ENCODE peak calls at places on chromosomes 13 and 19, in six cellular contexts. B, A, N, F, J and R are unnamed samples.

GRCh38 chr19:28074773-28075172 is 1138.2 kb downstream of the UQCRFS1 start:
- DNase-seq in B (no peak), A (no peak), N (no peak), F (no peak), J (no peak), R (no peak)

GRCh38 chr19:53621885-53622710 is 9.7 kb upstream of the DPRX start:
- DNase-seq in B (no peak), A (no peak), N (no peak), F (peak; percentile 56), J (no peak), R (no peak)

GRCh38 chr13:99416411-99417121 is 84.7 kb upstream of the TM9SF2 start:
- DNase-seq in B (no peak), A (no peak), N (no peak), F (no peak), J (no peak), R (no peak)

GRCh38 chr13:23715762-23716235 is 145.6 kb downstream of the TNFRSF19 start:
- DNase-seq in B (no peak), A (peak; percentile 74), N (peak; percentile 18), F (peak; percentile 62), J (no peak), R (no peak)

GRCh38 chr13:53170910-53171309 is 142.3 kb downstream of the OLFM4 start:
- DNase-seq in B (no peak), A (no peak), N (no peak), F (no peak), J (no peak), R (no peak)

GRCh38 chr19:49585023-49585422 is 3.9 kb downstream of the PRRG2 start:
- DNase-seq in B (no peak), A (peak; percentile 92), N (no peak), F (no peak), J (no peak), R (no peak)

GRCh38 chr13:45989607-45990006 is 62.9 kb downstream of the ZC3H13 start:
- DNase-seq in B (no peak), A (no peak), N (no peak), F (no peak), J (no peak), R (no peak)

GRCh38 chr19:46366620-46367277 is 19.9 kb downstream of the PPP5C start:
- DNase-seq in B (no peak), A (no peak), N (no peak), F (no peak), J (no peak), R (no peak)

GRCh38 chr13:44155422-44156293 is 218.0 kb upstream of the SERP2 start:
- DNase-seq in B (no peak), A (peak; percentile 38), N (no peak), F (no peak), J (peak; percentile 89), R (no peak)

GRCh38 chr13:113836917-113837553 is 26.8 kb downstream of the GAS6 start:
- DNase-seq in B (no peak), A (no peak), N (peak; percentile 33), F (no peak), J (no peak), R (no peak)

GRCh38 chr19:10309423-10309822 is at the start of gene ZGLP1:
- DNase-seq in B (peak; percentile 58), A (no peak), N (no peak), F (no peak), J (no peak), R (no peak)

GRCh38 chr19:12913871-12914690 is 5.0 kb downstream of the SYCE2 start:
- DNase-seq in B (no peak), A (no peak), N (no peak), F (peak; percentile 49), J (no peak), R (no peak)

GRCh38 chr13:31174018-31174417 is 12.3 kb upstream of the HSPH1 start:
- DNase-seq in B (no peak), A (no peak), N (no peak), F (peak; percentile 38), J (no peak), R (no peak)

GRCh38 chr13:96850538-96850937 is 143.7 kb downstream of the OXGR1 start:
- DNase-seq in B (no peak), A (no peak), N (no peak), F (no peak), J (no peak), R (no peak)

GRCh38 chr19:38893341-38893771 is 6.1 kb downstream of the SIRT2 start:
- DNase-seq in B (no peak), A (no peak), N (no peak), F (no peak), J (no peak), R (no peak)
- TF ChIP-seq POLR2AphosphoS5 in B (no peak), A (no peak), N (no peak), F (no peak), J (no peak), R (no peak)

GRCh38 chr13:25727250-25727649 is 324.6 kb downstream of the SHISA2 start:
- DNase-seq in B (no peak), A (no peak), N (no peak), F (no peak), J (no peak), R (no peak)
- H3K27ac ChIP-seq in B (no peak overlapping the region), A (no peak overlapping the region), N (no peak overlapping the region), F (no peak overlapping the region), J (no peak overlapping the region), R (no peak overlapping the region)

DNA sequence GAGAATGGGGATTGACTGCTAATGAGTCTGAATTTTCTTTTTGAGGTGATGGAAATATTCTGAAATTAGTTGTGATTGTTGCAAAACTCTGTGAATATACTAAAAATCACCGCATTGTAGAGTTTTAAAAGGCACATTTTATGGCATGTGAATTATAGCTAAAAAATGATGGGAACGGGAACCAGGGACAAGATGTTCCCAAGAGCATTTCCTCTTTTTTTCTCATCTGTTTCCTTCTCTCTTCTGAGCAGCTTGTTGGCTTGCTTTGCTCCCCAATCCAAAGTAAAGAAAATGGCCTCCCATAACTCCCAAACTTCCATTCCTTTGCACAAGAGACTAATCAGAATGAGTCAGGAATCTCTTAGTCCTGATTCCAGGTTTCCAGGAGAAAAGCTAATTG is 459.2 kb downstream of the TSHZ3 start:
- DNase-seq in B (no peak), A (no peak), N (no peak), F (no peak), J (no peak), R (no peak)
- TF ChIP-seq POLR2AphosphoS5 in B (no peak), A (no peak), N (no peak), F (no peak), J (no peak), R (no peak)

GRCh38 chr19:18683955-18684641 is 618 bp downstream of the CRTC1 start:
- DNase-seq in B (no peak), A (no peak), N (no peak), F (no peak), J (no peak), R (no peak)
- H3K27ac ChIP-seq in B (peak overlapping the region; percentile 89), A (no peak overlapping the region), N (no peak overlapping the region), F (peak overlapping the region; percentile 22), J (peak overlapping the region; percentile 87), R (no peak overlapping the region)

GRCh38 chr19:13987101-13987890 is 18.8 kb downstream of the RFX1 start:
- DNase-seq in B (peak; percentile 76), A (no peak), N (no peak), F (no peak), J (no peak), R (no peak)

GRCh38 chr19:13985771-13986347 is 20.3 kb downstream of the RFX1 start:
- DNase-seq in B (peak; percentile 30), A (peak; percentile 56), N (no peak), F (no peak), J (no peak), R (no peak)

GRCh38 chr19:13984186-13984585 is 21.9 kb downstream of the RFX1 start:
- DNase-seq in B (peak; percentile 67), A (no peak), N (no peak), F (no peak), J (no peak), R (no peak)

GRCh38 chr19:13984875-13985741 is 21.0 kb downstream of the RFX1 start:
- DNase-seq in B (no peak), A (no peak), N (no peak), F (peak; percentile 18), J (no peak), R (no peak)

GRCh38 chr19:13986348-13986904 is 19.7 kb downstream of the RFX1 start:
- DNase-seq in B (peak; percentile 91), A (peak; percentile 85), N (no peak), F (no peak), J (peak; percentile 97), R (peak; percentile 40)
- TF ChIP-seq POLR2AphosphoS5 in B (peak; percentile 14), A (peak; percentile 38), N (no peak), F (no peak), J (peak; percentile 63), R (peak; percentile 31)

GRCh38 chr19:419721-420515 is 11.0 kb upstream of the C2CD4C start:
- DNase-seq in B (peak; percentile 60), A (no peak), N (no peak), F (no peak), J (no peak), R (no peak)

GRCh38 chr19:422213-422916 is 13.4 kb upstream of the C2CD4C start:
- DNase-seq in B (peak; percentile 80), A (no peak), N (no peak), F (no peak), J (no peak), R (no peak)

GRCh38 chr19:415292-415691 is 6.3 kb upstream of the C2CD4C start:
- DNase-seq in B (no peak), A (no peak), N (no peak), F (no peak), J (no peak), R (no peak)

GRCh38 chr19:416416-416815 is 7.5 kb upstream of the C2CD4C start:
- DNase-seq in B (peak; percentile 41), A (no peak), N (no peak), F (no peak), J (no peak), R (no peak)

DNA sequence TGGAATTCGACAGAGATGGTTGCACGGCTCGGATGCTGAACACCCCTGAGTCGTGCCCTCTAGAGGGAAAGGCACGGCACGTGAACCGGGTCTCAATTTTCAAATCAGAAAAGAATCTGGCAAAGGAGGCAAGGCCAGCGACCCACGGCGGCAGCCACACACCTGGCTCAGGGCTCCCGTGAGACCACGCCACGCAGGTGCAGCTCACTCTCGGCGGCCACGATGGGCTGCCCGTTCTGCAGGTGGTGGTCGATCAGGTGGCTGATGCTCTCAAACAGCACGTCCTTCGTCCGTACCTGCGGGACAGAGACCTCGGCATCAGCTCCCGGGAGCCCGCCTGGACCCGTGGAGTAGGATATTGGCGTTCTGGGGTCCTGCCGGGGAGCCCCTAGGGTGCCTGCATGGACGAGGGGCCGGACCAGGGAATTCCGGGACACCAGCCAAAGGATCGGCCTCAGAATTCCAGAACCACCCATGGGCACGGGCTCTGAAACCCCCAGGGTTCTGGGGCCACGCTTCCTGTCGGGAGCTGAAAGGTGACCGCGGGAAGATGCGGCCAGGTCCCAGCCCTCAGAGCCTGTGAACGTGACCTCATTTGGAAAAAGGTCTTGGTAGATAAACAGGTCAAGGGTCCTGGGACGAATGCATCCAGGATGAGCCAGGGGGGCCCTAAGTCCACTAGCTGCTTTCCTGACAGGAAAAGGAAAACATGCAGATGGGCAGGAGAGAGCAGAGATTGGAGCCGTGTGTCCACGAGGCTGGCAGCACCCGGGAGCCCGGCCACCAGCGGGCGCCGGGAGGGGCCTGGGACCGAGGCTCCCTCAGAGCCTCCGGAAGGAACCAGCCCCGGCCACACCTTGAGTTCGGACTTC is 10.1 kb upstream of the C2CD4C start:
- DNase-seq in B (peak; percentile 80), A (no peak), N (no peak), F (no peak), J (no peak), R (no peak)
- H3K27ac ChIP-seq in B (no peak overlapping the region), A (no peak overlapping the region), N (no peak overlapping the region), F (no peak overlapping the region), J (no peak overlapping the region), R (no peak overlapping the region)

GRCh38 chr19:47581605-47582319 is 8.8 kb upstream of the ZNF541 start:
- DNase-seq in B (no peak), A (no peak), N (no peak), F (no peak), J (no peak), R (no peak)
- TF ChIP-seq POLR2AphosphoS5 in B (no peak), A (no peak), N (no peak), F (no peak), J (no peak), R (no peak)